ENCODE peak calls at places on chromosomes 3 and 15, in eight cellular contexts. One of them, this sample, is unnamed.
A peak's percentile ranks its signal among the peaks of the same experiment; 100 is the strongest.

GRCh38 chr15:85312925-85313324 is 67.5 kb upstream of the AKAP13 start:
- DNase-seq in hypothalamus: no peak
- DNase-seq in activated naive CD4-positive, alpha-beta T cell: no peak
- DNase-seq in HEK293T: no peak
- DNase-seq in retina: no peak
- DNase-seq in nephron progenitor cell: no peak
- DNase-seq in K562: no peak
- DNase-seq in ovary: no peak
- DNase-seq in this sample: no peak

GRCh38 chr3:8629151-8630021 is 15.2 kb downstream of the SSUH2 start:
- DNase-seq in retina: no peak
- DNase-seq in activated naive CD4-positive, alpha-beta T cell: no peak
- DNase-seq in ovary: no peak
- DNase-seq in K562: peak; percentile 90
- DNase-seq in HEK293T: peak; percentile 7
- DNase-seq in hypothalamus: no peak
- DNase-seq in nephron progenitor cell: no peak
- DNase-seq in this sample: no peak

GRCh38 chr3:122975163-122975923 is 52.2 kb downstream of the SEMA5B start:
- DNase-seq in hypothalamus: no peak
- DNase-seq in nephron progenitor cell: peak; percentile 40
- DNase-seq in HEK293T: no peak
- DNase-seq in activated naive CD4-positive, alpha-beta T cell: no peak
- DNase-seq in retina: peak; percentile 61
- DNase-seq in K562: no peak
- DNase-seq in ovary: peak; percentile 68
- DNase-seq in this sample: no peak

GRCh38 chr15:81923561-81924350 is 122.1 kb downstream of the MEX3B start:
- DNase-seq in ovary: no peak
- DNase-seq in retina: no peak
- DNase-seq in activated naive CD4-positive, alpha-beta T cell: no peak
- DNase-seq in K562: no peak
- DNase-seq in HEK293T: no peak
- DNase-seq in nephron progenitor cell: no peak
- DNase-seq in hypothalamus: no peak
- DNase-seq in this sample: no peak

GRCh38 chr15:48696627-48697312 is 51.3 kb upstream of the FBN1 start:
- DNase-seq in hypothalamus: no peak
- DNase-seq in nephron progenitor cell: no peak
- DNase-seq in ovary: no peak
- DNase-seq in activated naive CD4-positive, alpha-beta T cell: no peak
- DNase-seq in K562: no peak
- DNase-seq in retina: no peak
- DNase-seq in HEK293T: no peak
- DNase-seq in this sample: no peak

GRCh38 chr3:66904816-66905543 is 93.1 kb upstream of the KBTBD8 start:
- DNase-seq in HEK293T: no peak
- DNase-seq in K562: no peak
- DNase-seq in nephron progenitor cell: no peak
- DNase-seq in retina: no peak
- DNase-seq in hypothalamus: no peak
- DNase-seq in ovary: no peak
- DNase-seq in activated naive CD4-positive, alpha-beta T cell: no peak
- DNase-seq in this sample: no peak

GRCh38 chr3:64892664-64893309 is 205.0 kb upstream of the ADAMTS9 start:
- DNase-seq in activated naive CD4-positive, alpha-beta T cell: no peak
- DNase-seq in retina: no peak
- DNase-seq in nephron progenitor cell: no peak
- DNase-seq in K562: peak; percentile 27
- DNase-seq in hypothalamus: no peak
- DNase-seq in HEK293T: no peak
- DNase-seq in ovary: no peak
- DNase-seq in this sample: no peak

GRCh38 chr3:119195911-119196310 is 22.5 kb downstream of the UPK1B start:
- DNase-seq in HEK293T: no peak
- DNase-seq in activated naive CD4-positive, alpha-beta T cell: no peak
- DNase-seq in K562: no peak
- DNase-seq in ovary: no peak
- DNase-seq in nephron progenitor cell: no peak
- DNase-seq in hypothalamus: no peak
- DNase-seq in retina: no peak
- DNase-seq in this sample: no peak

GRCh38 chr15:95304116-95304873 is 1026.2 kb upstream of the NR2F2 start:
- DNase-seq in nephron progenitor cell: no peak
- DNase-seq in K562: no peak
- DNase-seq in retina: no peak
- DNase-seq in activated naive CD4-positive, alpha-beta T cell: no peak
- DNase-seq in ovary: peak; percentile 51
- DNase-seq in HEK293T: no peak
- DNase-seq in hypothalamus: no peak
- DNase-seq in this sample: no peak

GRCh38 chr3:138381950-138382715 is 33.8 kb downstream of the MRAS start:
- DNase-seq in HEK293T: no peak
- DNase-seq in hypothalamus: peak; percentile 48
- DNase-seq in activated naive CD4-positive, alpha-beta T cell: no peak
- DNase-seq in K562: no peak
- DNase-seq in retina: no peak
- DNase-seq in nephron progenitor cell: no peak
- DNase-seq in ovary: peak; percentile 87
- DNase-seq in this sample: no peak

This sample was measured in C1 segment of cervical spinal cord.